ENCODE peak calls at places on chromosomes 7 and 10, in four cellular contexts. One of them, this sample, is unnamed.
A peak's percentile ranks its signal among the peaks of the same experiment; 100 is the strongest.

GRCh38 chr10:125169915-125170314 is 9.6 kb upstream of the CTBP2 start:
- DNase-seq in K562: no peak
- DNase-seq in HepG2: no peak
- DNase-seq in GM12878: no peak
- DNase-seq in this sample: no peak

GRCh38 chr10:16950686-16951681 is 133.8 kb upstream of the RSU1 start:
- DNase-seq in K562: peak; percentile 72
- DNase-seq in HepG2: no peak
- DNase-seq in GM12878: no peak
- DNase-seq in this sample: peak; percentile 39

GRCh38 chr7:1156782-1157535 is 3.0 kb downstream of the ZFAND2A start:
- DNase-seq in K562: no peak
- DNase-seq in HepG2: peak; percentile 100
- DNase-seq in GM12878: no peak
- DNase-seq in this sample: no peak

GRCh38 chr7:5526190-5527037 is 102.8 kb upstream of the TNRC18 start:
- DNase-seq in K562: no peak
- DNase-seq in HepG2: peak; percentile 57
- DNase-seq in GM12878: no peak
- DNase-seq in this sample: no peak

GRCh38 chr10:113920819-113921345 is 66.4 kb downstream of the NHLRC2 start:
- DNase-seq in K562: no peak
- DNase-seq in HepG2: no peak
- DNase-seq in GM12878: no peak
- DNase-seq in this sample: no peak

GRCh38 chr7:149772236-149772820 is 1.1 kb downstream of the ZNF467 start:
- DNase-seq in K562: peak; percentile 41
- DNase-seq in HepG2: no peak
- DNase-seq in GM12878: no peak
- DNase-seq in this sample: peak; percentile 41

GRCh38 chr7:122727759-122728158 is 25.0 kb upstream of the RNF148 start:
- DNase-seq in K562: no peak
- DNase-seq in HepG2: no peak
- DNase-seq in GM12878: no peak
- DNase-seq in this sample: no peak

GRCh38 chr10:132926070-132926469 is 16.3 kb downstream of the CFAP46 start:
- DNase-seq in K562: no peak
- DNase-seq in HepG2: no peak
- DNase-seq in GM12878: no peak
- DNase-seq in this sample: no peak

GRCh38 chr7:140920745-140921144 is 4.0 kb downstream of the BRAF start:
- DNase-seq in K562: no peak
- DNase-seq in HepG2: no peak
- DNase-seq in GM12878: no peak
- DNase-seq in this sample: no peak

GRCh38 chr7:45033261-45033930 is 33.4 kb downstream of the CCM2 start:
- DNase-seq in K562: no peak
- DNase-seq in HepG2: no peak
- DNase-seq in GM12878: no peak
- DNase-seq in this sample: no peak

GRCh38 chr10:124917939-124918830 is 23.7 kb upstream of the ZRANB1 start:
- DNase-seq in K562: no peak
- DNase-seq in HepG2: no peak
- DNase-seq in GM12878: no peak
- DNase-seq in this sample: no peak

GRCh38 chr7:27723086-27723485 is 16.9 kb upstream of the TAX1BP1 start:
- DNase-seq in K562: no peak
- DNase-seq in HepG2: no peak
- DNase-seq in GM12878: no peak
- DNase-seq in this sample: no peak

GRCh38 chr7:117808273-117808868 is 64.9 kb downstream of the CTTNBP2 start:
- DNase-seq in K562: no peak
- DNase-seq in HepG2: no peak
- DNase-seq in GM12878: no peak
- DNase-seq in this sample: no peak

GRCh38 chr7:4659551-4660286 is 22.4 kb upstream of the FOXK1 start:
- DNase-seq in K562: peak; percentile 42
- DNase-seq in HepG2: no peak
- DNase-seq in GM12878: no peak
- DNase-seq in this sample: no peak

GRCh38 chr10:87817291-87817872 is 644 bp downstream of the ATAD1 start:
- DNase-seq in K562: no peak
- DNase-seq in HepG2: peak; percentile 9
- DNase-seq in GM12878: no peak
- DNase-seq in this sample: no peak

GRCh38 chr7:44955733-44956132 is 23.1 kb downstream of the MYO1G start:
- DNase-seq in K562: peak; percentile 88
- DNase-seq in HepG2: no peak
- DNase-seq in GM12878: no peak
- DNase-seq in this sample: no peak

GRCh38 chr7:35384761-35385700 is 131.1 kb upstream of the TBX20 start:
- DNase-seq in K562: no peak
- DNase-seq in HepG2: no peak
- DNase-seq in GM12878: no peak
- DNase-seq in this sample: no peak

GRCh38 chr7:116382375-116382774 is 117.2 kb upstream of the CAV2 start:
- DNase-seq in K562: no peak
- DNase-seq in HepG2: no peak
- DNase-seq in GM12878: no peak
- DNase-seq in this sample: no peak

GRCh38 chr7:77482015-77482414 is 55.1 kb upstream of the PTPN12 start:
- DNase-seq in K562: no peak
- DNase-seq in HepG2: peak; percentile 84
- DNase-seq in GM12878: no peak
- DNase-seq in this sample: no peak

GRCh38 chr7:16916733-16917132 is 35.0 kb upstream of the AGR3 start:
- DNase-seq in K562: no peak
- DNase-seq in HepG2: no peak
- DNase-seq in GM12878: no peak
- DNase-seq in this sample: no peak

GRCh38 chr7:58086871-58087535 is 637.0 kb downstream of the ZNF716 start:
- DNase-seq in K562: no peak
- DNase-seq in HepG2: no peak
- DNase-seq in GM12878: no peak
- DNase-seq in this sample: no peak

GRCh38 chr7:94676431-94676830 is 20.5 kb upstream of the SGCE start:
- DNase-seq in K562: no peak
- DNase-seq in HepG2: no peak
- DNase-seq in GM12878: no peak
- DNase-seq in this sample: no peak

GRCh38 chr10:29841724-29842649 is 207.2 kb upstream of the SVIL start:
- DNase-seq in K562: no peak
- DNase-seq in HepG2: peak; percentile 56
- DNase-seq in GM12878: no peak
- DNase-seq in this sample: no peak

DNA sequence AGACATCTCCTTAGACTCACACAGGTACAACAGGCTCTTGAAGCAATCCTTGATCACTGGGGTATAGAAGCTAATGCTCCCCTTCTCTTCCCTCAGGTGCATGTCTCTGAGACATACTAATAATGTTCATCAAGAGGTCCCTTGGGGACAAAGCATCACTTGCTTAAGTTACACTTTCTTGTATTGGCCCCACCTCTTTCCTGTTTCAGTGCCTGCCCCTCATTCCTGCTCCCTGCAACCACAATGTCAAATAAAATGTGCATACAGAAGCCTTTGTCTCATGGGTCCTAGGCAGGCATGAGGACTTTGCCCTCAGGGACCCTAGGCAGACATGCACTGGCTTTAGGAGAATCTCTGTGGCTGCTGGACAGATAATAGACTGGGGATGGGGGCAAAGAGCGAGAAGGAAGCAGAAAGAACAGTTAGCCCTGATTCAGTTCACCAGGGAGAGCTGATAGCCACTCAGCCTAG is 175.0 kb upstream of the NPY start:
- DNase-seq in K562: no peak
- DNase-seq in HepG2: peak; percentile 83
- DNase-seq in GM12878: no peak
- DNase-seq in this sample: no peak
- TF ChIP-seq SP1 in K562: no peak
- TF ChIP-seq SP1 in HepG2: no peak
- TF ChIP-seq SP1 in GM12878: no peak
- TF ChIP-seq SP1 in this sample: no peak

GRCh38 chr10:48306870-48307531 is 524 bp downstream of the MAPK8 start:
- DNase-seq in K562: peak; percentile 78
- DNase-seq in HepG2: peak; percentile 21
- DNase-seq in GM12878: no peak
- DNase-seq in this sample: peak; percentile 68
- TF ChIP-seq BHLHE40 in K562: no peak
- TF ChIP-seq BHLHE40 in HepG2: no peak
- TF ChIP-seq BHLHE40 in GM12878: no peak
- TF ChIP-seq BHLHE40 in this sample: no peak

DNA sequence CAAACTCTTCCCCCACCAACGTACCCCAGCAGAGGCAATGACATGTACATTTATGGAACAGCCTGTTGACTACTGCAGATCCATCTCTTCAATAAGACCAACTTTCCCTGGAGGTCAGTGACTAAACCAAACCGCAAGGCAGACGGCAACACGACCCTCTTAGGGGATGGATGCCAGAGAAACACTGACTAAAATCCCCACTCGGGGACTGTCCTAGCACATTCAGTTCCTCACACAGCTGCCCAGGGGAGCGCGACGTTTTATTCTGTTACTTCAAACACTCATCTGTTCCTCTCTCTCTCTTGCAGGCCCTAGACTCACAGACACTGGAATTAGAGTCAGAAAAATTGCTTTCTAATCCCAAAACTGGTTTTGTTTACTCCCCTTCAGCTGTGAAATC is 146.5 kb upstream of the PRSS1 start:
- DNase-seq in K562: no peak
- DNase-seq in HepG2: no peak
- DNase-seq in GM12878: no peak
- DNase-seq in this sample: no peak
- TF ChIP-seq SP1 in K562: no peak
- TF ChIP-seq SP1 in HepG2: no peak
- TF ChIP-seq SP1 in GM12878: no peak
- TF ChIP-seq SP1 in this sample: no peak

GRCh38 chr7:155371331-155371883 is 73.7 kb downstream of the INSIG1 start:
- DNase-seq in K562: no peak
- DNase-seq in HepG2: no peak
- DNase-seq in GM12878: no peak
- DNase-seq in this sample: no peak

GRCh38 chr7:155371884-155372781 is 74.5 kb downstream of the INSIG1 start:
- DNase-seq in K562: peak; percentile 36
- DNase-seq in HepG2: no peak
- DNase-seq in GM12878: no peak
- DNase-seq in this sample: no peak

GRCh38 chr7:155369766-155370165 is 72.1 kb downstream of the INSIG1 start:
- DNase-seq in K562: no peak
- DNase-seq in HepG2: no peak
- DNase-seq in GM12878: no peak
- DNase-seq in this sample: no peak

GRCh38 chr7:155365146-155365874 is 67.6 kb downstream of the INSIG1 start:
- DNase-seq in K562: no peak
- DNase-seq in HepG2: no peak
- DNase-seq in GM12878: no peak
- DNase-seq in this sample: no peak

DNA sequence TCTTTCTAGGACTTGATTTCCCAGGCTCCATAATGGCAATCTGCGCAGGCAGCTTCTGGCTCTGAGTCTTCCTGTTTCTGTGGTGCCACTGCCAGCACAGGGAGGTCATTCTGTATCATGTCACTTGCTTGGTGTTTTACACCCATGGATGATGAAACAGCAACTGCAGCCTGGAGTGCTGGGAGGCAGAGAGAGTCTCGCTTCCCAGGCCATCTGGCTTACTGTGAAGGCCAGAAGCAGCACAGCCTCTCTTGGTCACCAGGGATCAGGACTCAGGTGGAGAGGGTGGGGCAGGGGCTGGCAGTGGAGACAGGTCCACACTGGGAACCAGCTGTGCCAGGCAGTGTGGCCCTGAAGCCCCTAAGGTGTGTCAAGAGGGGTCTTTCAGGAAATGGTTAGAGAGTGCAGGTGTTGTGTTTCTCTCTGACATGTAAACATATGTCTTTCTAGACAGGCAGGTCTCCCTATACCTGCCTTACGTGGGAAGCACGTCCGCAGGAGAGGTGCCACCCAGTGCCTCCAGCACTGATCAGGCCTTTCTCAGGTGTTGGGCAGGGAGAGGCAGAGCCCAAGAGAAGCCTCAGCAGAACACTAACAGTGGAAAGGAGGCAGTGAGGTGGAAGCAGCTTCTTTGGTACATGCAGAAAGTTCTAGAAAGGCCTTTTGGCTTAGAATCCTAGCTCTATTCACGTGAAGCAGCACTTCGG is 71.4 kb downstream of the INSIG1 start:
- DNase-seq in K562: no peak
- DNase-seq in HepG2: no peak
- DNase-seq in GM12878: no peak
- DNase-seq in this sample: no peak
- TF ChIP-seq BHLHE40 in K562: no peak
- TF ChIP-seq BHLHE40 in HepG2: no peak
- TF ChIP-seq BHLHE40 in GM12878: no peak
- TF ChIP-seq BHLHE40 in this sample: no peak

This sample was measured in HEK293T.